ENCODE peak calls at places on chromosomes 6 and 20, in ten cellular contexts. N is nephron progenitor cell, T is cardiac muscle cell, K is GM23248, M is COR-L47, L is Kasumi-1, E is left ventricle myocardium inferior, P is non-pigmented ciliary epithelial cell, R is endothelial cell, X is anterior cingulate cortex. Q is an unnamed sample.

GRCh38 chr6:47653706-47654105 is 44.7 kb upstream of the ADGRF4 start:
- DNase-seq in N (no peak), T (no peak), K (no peak), M (no peak), L (no peak), E (no peak), P (no peak), R (no peak), X (no peak), Q (no peak)

GRCh38 chr6:3568396-3569082 is 111.7 kb upstream of the SLC22A23 start:
- DNase-seq in N (no peak), T (peak), K (no peak), M (peak), L (no peak), E (no peak), P (no peak), R (no peak), X (no peak), Q (no peak)

GRCh38 chr6:20715135-20715806 is 181.0 kb downstream of the CDKAL1 start:
- DNase-seq in N (no peak), T (peak), K (no peak), M (no peak), L (no peak), E (no peak), P (no peak), R (no peak), X (no peak), Q (no peak)

GRCh38 chr6:33854572-33855030 is 50.8 kb upstream of the MLN start:
- DNase-seq in N (peak), T (no peak), K (peak), M (peak), L (no peak), E (no peak), P (no peak), R (no peak), X (no peak), Q (no peak)

GRCh38 chr20:52905235-52905634 is 66.9 kb upstream of the TSHZ2 start:
- DNase-seq in N (no peak), T (no peak), K (no peak), M (no peak), L (no peak), E (no peak), P (no peak), R (no peak), X (no peak), Q (no peak)

GRCh38 chr6:36351152-36351571 is 14.5 kb upstream of the BNIP5 start:
- DNase-seq in N (no peak), T (peak), K (peak), M (no peak), L (no peak), E (no peak), P (no peak), R (no peak), X (no peak), Q (no peak)

GRCh38 chr20:62739067-62739466 is 30.4 kb downstream of the NTSR1 start:
- DNase-seq in N (no peak), T (no peak), K (no peak), M (no peak), L (no peak), E (peak), P (no peak), R (no peak), X (no peak), Q (no peak)

GRCh38 chr6:166485651-166486535 is 100.6 kb downstream of the RAMACL start:
- DNase-seq in N (no peak), T (no peak), K (no peak), M (no peak), L (no peak), E (peak), P (no peak), R (no peak), X (no peak), Q (no peak)

GRCh38 chr20:10110151-10110550 is 75.4 kb downstream of the ANKEF1 start:
- DNase-seq in N (no peak), T (no peak), K (peak), M (no peak), L (no peak), E (no peak), P (no peak), R (no peak), X (no peak), Q (no peak)

GRCh38 chr20:12112665-12113064 is 195.0 kb downstream of the BTBD3 start:
- DNase-seq in N (no peak), T (no peak), K (no peak), M (no peak), L (no peak), E (no peak), P (no peak), R (no peak), X (no peak), Q (no peak)

GRCh38 chr6:37399795-37400490 is 33.1 kb upstream of the CMTR1 start:
- DNase-seq in N (no peak), T (no peak), K (no peak), M (no peak), L (no peak), E (no peak), P (no peak), R (no peak), X (no peak), Q (no peak)

GRCh38 chr6:12371641-12372146 is 81.5 kb downstream of the EDN1 start:
- DNase-seq in N (no peak), T (no peak), K (peak), M (no peak), L (no peak), E (no peak), P (no peak), R (no peak), X (no peak), Q (no peak)

GRCh38 chr20:49872056-49872455 is 43.3 kb downstream of the SPATA2 start:
- DNase-seq in N (no peak), T (no peak), K (no peak), M (no peak), L (no peak), E (no peak), P (no peak), R (no peak), X (no peak), Q (no peak)

GRCh38 chr6:134173007-134173690 is 120.7 kb upstream of the SLC2A12 start:
- DNase-seq in N (no peak), T (peak), K (peak), M (no peak), L (no peak), E (no peak), P (no peak), R (no peak), X (no peak), Q (no peak)

GRCh38 chr6:128882560-128882959 is 378 bp upstream of the LAMA2 start:
- DNase-seq in N (no peak), T (no peak), K (peak), M (no peak), L (no peak), E (no peak), P (no peak), R (no peak), X (no peak), Q (no peak)

GRCh38 chr20:46260480-46260879 is 47.8 kb downstream of the CDH22 start:
- DNase-seq in N (no peak), T (no peak), K (peak), M (no peak), L (no peak), E (peak), P (no peak), R (no peak), X (no peak), Q (no peak)

GRCh38 chr6:150043096-150043495 is 17.8 kb upstream of the RAET1L start:
- DNase-seq in N (no peak), T (no peak), K (no peak), M (no peak), L (no peak), E (no peak), P (no peak), R (no peak), X (no peak), Q (no peak)

GRCh38 chr6:149234051-149234962 is 83.2 kb upstream of the TAB2 start:
- DNase-seq in N (no peak), T (no peak), K (peak), M (no peak), L (no peak), E (no peak), P (peak), R (no peak), X (no peak), Q (no peak)

GRCh38 chr6:158708239-158708638 is 58.4 kb downstream of the SYTL3 start:
- DNase-seq in N (no peak), T (peak), K (no peak), M (no peak), L (peak), E (peak), P (no peak), R (no peak), X (no peak), Q (peak)

GRCh38 chr6:39348740-39349139 is 26.2 kb upstream of the KCNK16 start:
- DNase-seq in N (no peak), T (no peak), K (no peak), M (no peak), L (no peak), E (no peak), P (no peak), R (no peak), X (no peak), Q (no peak)

GRCh38 chr6:108576724-108577123 is 16.0 kb downstream of the FOXO3 start:
- DNase-seq in N (no peak), T (peak), K (no peak), M (no peak), L (no peak), E (no peak), P (no peak), R (no peak), X (no peak), Q (no peak)

GRCh38 chr6:33206864-33207568 is 1.3 kb upstream of the RING1 start:
- DNase-seq in N (peak), T (no peak), K (peak), M (no peak), L (no peak), E (no peak), P (no peak), R (peak), X (no peak), Q (no peak)